ENCODE peak calls at places on chromosome 13, in seven cellular contexts. I is fibroblast of pulmonary artery, F is AG10803, Y is tibial nerve, C is cardiac muscle cell, J is psoas muscle, S is HL-60. M is an unnamed sample.

GRCh38 chr13:36887758-36888521 is 32.1 kb downstream of the SMAD9 start:
- DNase-seq in I (no peak), F (no peak), Y (no peak), C (no peak), J (no peak), S (no peak), M (no peak)

GRCh38 chr13:52707375-52707774 is 32.2 kb downstream of the CNMD start:
- DNase-seq in I (no peak), F (no peak), Y (no peak), C (peak), J (no peak), S (no peak), M (no peak)

GRCh38 chr13:95185851-95186250 is 115.4 kb downstream of the ABCC4 start:
- DNase-seq in I (no peak), F (no peak), Y (no peak), C (peak), J (no peak), S (no peak), M (no peak)

GRCh38 chr13:30341815-30342570 is 34.6 kb upstream of the KATNAL1 start:
- DNase-seq in I (peak), F (peak), Y (peak), C (peak), J (peak), S (no peak), M (peak)

GRCh38 chr13:36736119-36736726 is 62.4 kb downstream of the SERTM1 start:
- DNase-seq in I (peak), F (peak), Y (peak), C (peak), J (no peak), S (peak), M (peak)

GRCh38 chr13:96025283-96025682 is 27.9 kb downstream of the UGGT2 start:
- DNase-seq in I (peak), F (peak), Y (no peak), C (peak), J (no peak), S (no peak), M (no peak)

GRCh38 chr13:30094015-30094533 is 213.3 kb downstream of the KATNAL1 start:
- DNase-seq in I (no peak), F (no peak), Y (no peak), C (no peak), J (no peak), S (no peak), M (no peak)

GRCh38 chr13:83798731-83799130 is 83.5 kb downstream of the SLITRK1 start:
- DNase-seq in I (peak), F (no peak), Y (no peak), C (peak), J (no peak), S (no peak), M (no peak)

GRCh38 chr13:75353786-75354193 is 128.2 kb downstream of the TBC1D4 start:
- DNase-seq in I (no peak), F (peak), Y (no peak), C (peak), J (no peak), S (no peak), M (peak)

GRCh38 chr13:77874406-77874805 is 44.2 kb downstream of the EDNRB start:
- DNase-seq in I (peak), F (peak), Y (no peak), C (peak), J (no peak), S (no peak), M (peak)

GRCh38 chr13:85538957-85539356 is 260.3 kb downstream of the SLITRK6 start:
- DNase-seq in I (no peak), F (no peak), Y (no peak), C (no peak), J (no peak), S (no peak), M (no peak)

GRCh38 chr13:25865391-25865790 is 186.4 kb downstream of the SHISA2 start:
- DNase-seq in I (no peak), F (no peak), Y (no peak), C (no peak), J (no peak), S (no peak), M (no peak)

GRCh38 chr13:32735859-32736258 is 149.6 kb downstream of the PDS5B start:
- DNase-seq in I (no peak), F (no peak), Y (no peak), C (no peak), J (no peak), S (no peak), M (no peak)

GRCh38 chr13:42777476-42777875 is 3.9 kb upstream of the FAM216B start:
- DNase-seq in I (no peak), F (no peak), Y (no peak), C (no peak), J (no peak), S (no peak), M (no peak)

GRCh38 chr13:104586010-104586746 is 1520.0 kb upstream of the SLC10A2 start:
- DNase-seq in I (peak), F (no peak), Y (no peak), C (peak), J (no peak), S (no peak), M (peak)

GRCh38 chr13:43489168-43489730 is 297.5 kb downstream of the ENOX1 start:
- DNase-seq in I (no peak), F (peak), Y (no peak), C (peak), J (peak), S (no peak), M (no peak)

GRCh38 chr13:39038569-39038898 is 278 bp downstream of the NHLRC3 start:
- DNase-seq in I (no peak), F (peak), Y (no peak), C (no peak), J (no peak), S (no peak), M (no peak)

GRCh38 chr13:37640499-37640898 is 41.9 kb upstream of the POSTN start:
- DNase-seq in I (peak), F (peak), Y (no peak), C (peak), J (no peak), S (no peak), M (peak)

GRCh38 chr13:40798380-40798779 is 9.0 kb downstream of the SLC25A15 start:
- DNase-seq in I (no peak), F (no peak), Y (no peak), C (no peak), J (no peak), S (no peak), M (no peak)

GRCh38 chr13:19056984-19057490 is 124.6 kb downstream of the TUBA3C start:
- DNase-seq in I (no peak), F (no peak), Y (no peak), C (no peak), J (no peak), S (no peak), M (no peak)

GRCh38 chr13:78972561-78972960 is 313.6 kb upstream of the OBI1 start:
- DNase-seq in I (no peak), F (no peak), Y (no peak), C (no peak), J (no peak), S (no peak), M (no peak)

GRCh38 chr13:101170306-101170705 is 246.0 kb downstream of the NALCN start:
- DNase-seq in I (no peak), F (no peak), Y (no peak), C (no peak), J (no peak), S (no peak), M (no peak)
- H3K4me3 ChIP-seq in I (no peak), F (no peak), Y (no peak), C (no peak), J (no peak), S (no peak), M (no peak)

GRCh38 chr13:50911051-50911690 is 1.6 kb downstream of the RNASEH2B start:
- DNase-seq in I (peak), F (peak), Y (no peak), C (peak), J (no peak), S (peak), M (no peak)

GRCh38 chr13:50907781-50908180 is 1.8 kb upstream of the RNASEH2B start:
- DNase-seq in I (no peak), F (no peak), Y (no peak), C (no peak), J (no peak), S (no peak), M (no peak)

GRCh38 chr13:50908371-50908770 is 1.2 kb upstream of the RNASEH2B start:
- DNase-seq in I (no peak), F (no peak), Y (no peak), C (no peak), J (no peak), S (no peak), M (no peak)

GRCh38 chr13:50910483-50910805 is 853 bp downstream of the RNASEH2B start:
- DNase-seq in I (peak), F (peak), Y (peak), C (peak), J (no peak), S (no peak), M (peak)

DNA sequence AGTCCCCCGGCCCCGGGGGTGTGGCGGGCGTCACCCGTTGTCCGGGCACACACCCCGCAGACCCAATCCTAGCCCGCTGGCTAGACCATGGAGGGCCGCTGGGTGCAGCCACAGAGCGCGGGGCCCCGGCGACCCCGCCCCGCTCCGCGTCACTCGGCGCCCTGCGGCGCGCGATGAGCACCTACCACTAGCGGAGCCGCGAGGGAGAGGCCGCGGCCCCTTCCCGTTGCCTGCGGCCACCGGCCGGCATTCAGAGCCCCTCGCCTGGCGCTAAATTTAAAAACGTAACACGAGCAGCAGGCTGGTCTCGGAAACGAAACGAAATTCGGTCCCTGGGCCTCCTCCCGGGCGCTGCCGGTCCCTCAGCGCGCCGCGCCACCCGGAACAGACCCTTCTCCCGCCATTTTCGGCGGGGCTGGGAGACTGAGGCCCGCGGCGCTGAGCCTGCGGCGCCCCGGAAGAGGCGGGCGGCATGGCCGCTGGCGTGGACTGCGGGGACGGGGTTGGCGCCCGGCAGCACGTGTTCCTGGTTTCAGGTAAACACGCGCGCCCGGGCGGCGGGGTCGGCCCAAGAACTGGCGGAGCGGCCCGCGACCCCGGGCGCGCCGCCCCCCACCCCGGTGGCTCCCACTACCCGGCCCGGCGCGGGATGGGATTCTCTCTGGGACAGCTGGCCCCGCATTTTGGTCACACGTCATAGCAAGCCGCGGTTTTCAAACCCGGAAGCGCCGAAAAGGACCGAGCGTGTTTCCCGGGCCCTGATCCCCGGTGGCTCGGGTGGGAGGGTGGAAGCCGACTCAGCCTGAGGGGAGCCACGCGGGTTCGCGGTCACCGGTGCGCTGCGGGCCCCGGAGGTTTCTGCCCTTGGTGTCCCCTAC is at the start of gene RNASEH2B:
- DNase-seq in I (peak), F (peak), Y (peak), C (peak), J (peak), S (peak), M (peak)
- TF ChIP-seq CTCF in I (no peak), F (no peak), Y (no peak), C (no peak), J (peak), S (no peak), M (no peak)

DNA sequence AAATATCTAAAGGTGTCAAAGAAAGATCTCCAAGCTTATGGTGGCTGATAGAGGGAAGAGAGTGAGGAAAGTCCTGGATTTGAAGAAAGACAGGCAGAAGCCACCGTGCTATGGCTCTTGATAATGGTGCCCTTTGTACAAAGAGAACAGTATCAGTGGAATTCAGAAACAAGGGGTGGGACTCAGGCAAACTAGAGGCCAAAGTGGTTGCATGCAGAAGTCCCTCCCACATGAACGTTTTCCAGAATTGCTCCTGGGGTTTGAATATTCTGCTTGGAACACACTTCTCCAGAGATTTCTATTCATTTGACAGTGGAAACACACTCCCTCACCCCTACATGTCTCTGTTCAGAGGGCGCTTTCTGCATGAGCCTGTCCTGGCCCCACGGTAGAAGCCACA is 10.1 kb upstream of the MBNL2 start:
- DNase-seq in I (no peak), F (no peak), Y (no peak), C (peak), J (no peak), S (no peak), M (no peak)
- H3K4me3 ChIP-seq in I (no peak), F (no peak), Y (no peak), C (no peak), J (no peak), S (no peak), M (no peak)

GRCh38 chr13:27171244-27171829 is at the start of gene USP12:
- DNase-seq in I (no peak), F (peak), Y (peak), C (peak), J (no peak), S (no peak), M (no peak)

GRCh38 chr13:27168870-27169525 is 2.6 kb downstream of the USP12 start:
- DNase-seq in I (no peak), F (peak), Y (no peak), C (peak), J (no peak), S (no peak), M (no peak)

GRCh38 chr13:27171830-27172494 is 351 bp upstream of the USP12 start:
- DNase-seq in I (peak), F (peak), Y (peak), C (peak), J (peak), S (peak), M (peak)

GRCh38 chr13:27170221-27170520 is 1.4 kb downstream of the USP12 start:
- DNase-seq in I (peak), F (peak), Y (no peak), C (no peak), J (no peak), S (no peak), M (no peak)

GRCh38 chr13:27170521-27171243 is 929 bp downstream of the USP12 start:
- DNase-seq in I (peak), F (no peak), Y (peak), C (peak), J (peak), S (no peak), M (peak)
- TF ChIP-seq CTCF in I (no peak), F (no peak), Y (no peak), C (peak), J (no peak), S (no peak), M (no peak)

DNA sequence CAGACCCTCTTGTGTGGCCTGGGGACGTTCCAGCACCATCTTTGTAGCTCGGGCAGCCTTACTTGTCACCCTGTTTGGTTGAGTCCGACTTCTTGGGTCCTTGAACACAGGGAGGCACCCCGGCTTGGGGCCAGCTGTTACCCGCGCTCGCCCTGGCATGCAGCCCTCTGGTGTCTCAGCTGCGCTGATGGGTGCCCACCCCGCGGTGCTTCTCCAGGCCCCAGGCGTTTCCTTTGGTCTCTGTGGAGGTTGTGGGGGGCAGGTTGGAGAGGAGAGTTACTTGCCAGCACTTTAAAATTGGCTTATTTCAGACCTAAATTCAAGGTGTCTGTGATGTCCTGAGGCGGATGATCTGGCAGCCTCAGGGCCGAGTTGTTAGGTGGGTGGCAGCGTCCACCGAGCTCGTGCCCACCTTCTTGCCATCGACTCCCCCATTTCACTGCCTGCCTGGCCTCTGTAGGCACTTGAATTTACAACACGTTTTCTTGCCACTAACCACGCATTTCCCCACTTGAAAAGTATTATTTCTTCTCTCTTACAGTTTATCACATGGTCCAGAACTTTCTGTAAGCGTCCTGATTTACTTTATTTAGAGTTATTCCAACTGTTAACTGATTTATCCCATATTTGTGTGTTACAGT is 16.9 kb downstream of the UBAC2 start:
- DNase-seq in I (no peak), F (no peak), Y (no peak), C (no peak), J (no peak), S (no peak), M (no peak)
- H3K4me3 ChIP-seq in I (no peak), F (no peak), Y (no peak), C (no peak), J (no peak), S (no peak), M (no peak)

DNA sequence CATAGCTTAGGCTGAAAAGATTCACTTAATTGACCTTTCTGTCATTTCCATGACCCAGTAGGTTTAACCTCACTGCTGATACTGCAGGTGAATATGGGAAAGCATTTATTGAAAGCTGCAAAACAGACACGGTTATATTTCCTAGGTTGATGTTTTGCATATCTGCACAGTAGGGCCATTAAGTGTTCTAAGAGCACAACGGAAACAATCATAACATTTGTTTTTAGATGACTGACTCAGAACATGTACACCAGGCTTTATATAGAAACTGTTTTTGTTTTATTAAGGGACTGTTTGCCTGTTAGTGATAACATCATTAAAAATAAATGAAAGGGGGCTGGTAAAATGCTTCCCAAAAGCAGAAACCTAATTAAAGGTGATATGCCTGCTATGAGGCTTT is 367.8 kb downstream of the DACH1 start:
- DNase-seq in I (no peak), F (no peak), Y (no peak), C (no peak), J (no peak), S (no peak), M (no peak)
- TF ChIP-seq CTCF in I (no peak), F (no peak), Y (no peak), C (no peak), J (no peak), S (no peak), M (no peak)

GRCh38 chr13:50617134-50617721 is 226.3 kb downstream of the DLEU7 start:
- DNase-seq in I (peak), F (peak), Y (no peak), C (peak), J (no peak), S (no peak), M (peak)
- H3K4me3 ChIP-seq in I (no peak), F (no peak), Y (no peak), C (no peak), J (no peak), S (no peak), M (no peak)

M was measured in astrocyte of the spinal cord.